ENCODE peak calls at places on chromosomes 12 and 14, in eight cellular contexts. One of them, this sample, is unnamed.

GRCh38 chr12:62190921-62191746 is 69.1 kb upstream of the USP15 start:
- DNase-seq in NCI-H187: no peak
- DNase-seq in C1 segment of cervical spinal cord: no peak
- DNase-seq in AG20443: peak; percentile 6
- DNase-seq in T-helper 2 cell treated with Interferon-gamma antibody and Interleukin-4, amounts not matched to agents 5 μg/mL and 100 μg/mL, for 36 hours: no peak
- DNase-seq in hepatocyte: peak; percentile 11
- DNase-seq in BJ: no peak
- DNase-seq in SIG-M5: no peak
- DNase-seq in this sample: no peak

GRCh38 chr14:104290756-104291122 is 152.4 kb downstream of the KIF26A start:
- DNase-seq in SIG-M5: no peak
- DNase-seq in hepatocyte: no peak
- DNase-seq in T-helper 2 cell treated with Interferon-gamma antibody and Interleukin-4, amounts not matched to agents 5 μg/mL and 100 μg/mL, for 36 hours: no peak
- DNase-seq in C1 segment of cervical spinal cord: no peak
- DNase-seq in BJ: no peak
- DNase-seq in NCI-H187: no peak
- DNase-seq in AG20443: no peak
- DNase-seq in this sample: no peak

GRCh38 chr14:29521526-29522137 is 406.0 kb downstream of the PRKD1 start:
- DNase-seq in C1 segment of cervical spinal cord: no peak
- DNase-seq in T-helper 2 cell treated with Interferon-gamma antibody and Interleukin-4, amounts not matched to agents 5 μg/mL and 100 μg/mL, for 36 hours: no peak
- DNase-seq in AG20443: no peak
- DNase-seq in NCI-H187: peak; percentile 38
- DNase-seq in SIG-M5: no peak
- DNase-seq in hepatocyte: peak; percentile 7
- DNase-seq in BJ: no peak
- DNase-seq in this sample: no peak

GRCh38 chr14:97580923-97581495 is 783.8 kb downstream of the VRK1 start:
- DNase-seq in AG20443: no peak
- DNase-seq in SIG-M5: no peak
- DNase-seq in C1 segment of cervical spinal cord: no peak
- DNase-seq in hepatocyte: peak; percentile 56
- DNase-seq in NCI-H187: no peak
- DNase-seq in T-helper 2 cell treated with Interferon-gamma antibody and Interleukin-4, amounts not matched to agents 5 μg/mL and 100 μg/mL, for 36 hours: no peak
- DNase-seq in BJ: no peak
- DNase-seq in this sample: peak; percentile 10

GRCh38 chr12:42859612-42860011 is 270.1 kb upstream of the PRICKLE1 start:
- DNase-seq in NCI-H187: no peak
- DNase-seq in C1 segment of cervical spinal cord: no peak
- DNase-seq in AG20443: no peak
- DNase-seq in T-helper 2 cell treated with Interferon-gamma antibody and Interleukin-4, amounts not matched to agents 5 μg/mL and 100 μg/mL, for 36 hours: no peak
- DNase-seq in SIG-M5: no peak
- DNase-seq in BJ: no peak
- DNase-seq in hepatocyte: no peak
- DNase-seq in this sample: no peak

GRCh38 chr14:102848830-102849521 is 71.7 kb downstream of the TRAF3 start:
- DNase-seq in T-helper 2 cell treated with Interferon-gamma antibody and Interleukin-4, amounts not matched to agents 5 μg/mL and 100 μg/mL, for 36 hours: no peak
- DNase-seq in hepatocyte: no peak
- DNase-seq in SIG-M5: no peak
- DNase-seq in C1 segment of cervical spinal cord: no peak
- DNase-seq in NCI-H187: no peak
- DNase-seq in BJ: no peak
- DNase-seq in AG20443: peak; percentile 72
- DNase-seq in this sample: no peak

GRCh38 chr12:100794441-100795192 is at the start of gene ANO4:
- DNase-seq in AG20443: peak; percentile 24
- DNase-seq in T-helper 2 cell treated with Interferon-gamma antibody and Interleukin-4, amounts not matched to agents 5 μg/mL and 100 μg/mL, for 36 hours: no peak
- DNase-seq in hepatocyte: peak; percentile 53
- DNase-seq in C1 segment of cervical spinal cord: peak; percentile 5
- DNase-seq in BJ: peak; percentile 19
- DNase-seq in SIG-M5: no peak
- DNase-seq in NCI-H187: peak; percentile 61
- DNase-seq in this sample: no peak

GRCh38 chr12:131620946-131621681 is 89.8 kb upstream of the SFSWAP start:
- DNase-seq in hepatocyte: no peak
- DNase-seq in SIG-M5: no peak
- DNase-seq in C1 segment of cervical spinal cord: no peak
- DNase-seq in NCI-H187: no peak
- DNase-seq in AG20443: no peak
- DNase-seq in BJ: no peak
- DNase-seq in T-helper 2 cell treated with Interferon-gamma antibody and Interleukin-4, amounts not matched to agents 5 μg/mL and 100 μg/mL, for 36 hours: no peak
- DNase-seq in this sample: no peak

GRCh38 chr12:124559182-124560017 is 8.0 kb downstream of the NCOR2 start:
- DNase-seq in NCI-H187: no peak
- DNase-seq in BJ: no peak
- DNase-seq in SIG-M5: no peak
- DNase-seq in T-helper 2 cell treated with Interferon-gamma antibody and Interleukin-4, amounts not matched to agents 5 μg/mL and 100 μg/mL, for 36 hours: no peak
- DNase-seq in hepatocyte: no peak
- DNase-seq in C1 segment of cervical spinal cord: no peak
- DNase-seq in AG20443: no peak
- DNase-seq in this sample: no peak

GRCh38 chr12:63995512-63995911 is 151.0 kb downstream of the SRGAP1 start:
- DNase-seq in T-helper 2 cell treated with Interferon-gamma antibody and Interleukin-4, amounts not matched to agents 5 μg/mL and 100 μg/mL, for 36 hours: no peak
- DNase-seq in AG20443: no peak
- DNase-seq in C1 segment of cervical spinal cord: no peak
- DNase-seq in BJ: no peak
- DNase-seq in hepatocyte: no peak
- DNase-seq in SIG-M5: no peak
- DNase-seq in NCI-H187: no peak
- DNase-seq in this sample: peak; percentile 21

GRCh38 chr12:87806310-87806709 is 222.9 kb downstream of the C12orf50 start:
- DNase-seq in T-helper 2 cell treated with Interferon-gamma antibody and Interleukin-4, amounts not matched to agents 5 μg/mL and 100 μg/mL, for 36 hours: no peak
- DNase-seq in SIG-M5: no peak
- DNase-seq in C1 segment of cervical spinal cord: no peak
- DNase-seq in hepatocyte: no peak
- DNase-seq in NCI-H187: no peak
- DNase-seq in BJ: no peak
- DNase-seq in AG20443: no peak
- DNase-seq in this sample: peak; percentile 45

This sample was measured in MG63.